ENCODE peak calls at places on chromosomes 16 and 17, in eight cellular contexts. One of them, this sample, is unnamed.

GRCh38 chr16:10592611-10593010 is 12.2 kb upstream of the EMP2 start:
- DNase-seq in nephron progenitor cell: no peak
- DNase-seq in GM10248: no peak
- DNase-seq in SK-N-SH: no peak
- DNase-seq in Calu3: no peak
- DNase-seq in body of pancreas: no peak
- DNase-seq in neural crest cell: no peak
- DNase-seq in WTC11: no peak
- DNase-seq in this sample: no peak

GRCh38 chr16:64621616-64622015 is 500.2 kb downstream of the CDH11 start:
- DNase-seq in Calu3: no peak
- DNase-seq in body of pancreas: no peak
- DNase-seq in GM10248: no peak
- DNase-seq in neural crest cell: no peak
- DNase-seq in nephron progenitor cell: no peak
- DNase-seq in SK-N-SH: no peak
- DNase-seq in WTC11: no peak
- DNase-seq in this sample: no peak

GRCh38 chr16:85185281-85185680 is 73.0 kb upstream of the CIBAR2 start:
- DNase-seq in Calu3: no peak
- DNase-seq in SK-N-SH: no peak
- DNase-seq in neural crest cell: no peak
- DNase-seq in nephron progenitor cell: no peak
- DNase-seq in body of pancreas: no peak
- DNase-seq in GM10248: no peak
- DNase-seq in WTC11: no peak
- DNase-seq in this sample: no peak

GRCh38 chr17:12277827-12278226 is 257.1 kb downstream of the MAP2K4 start:
- DNase-seq in WTC11: no peak
- DNase-seq in SK-N-SH: no peak
- DNase-seq in neural crest cell: no peak
- DNase-seq in Calu3: no peak
- DNase-seq in GM10248: no peak
- DNase-seq in body of pancreas: no peak
- DNase-seq in nephron progenitor cell: no peak
- DNase-seq in this sample: no peak

GRCh38 chr17:7774037-7774659 is 56.6 kb downstream of the DNAH2 start:
- DNase-seq in Calu3: peak
- DNase-seq in neural crest cell: no peak
- DNase-seq in SK-N-SH: no peak
- DNase-seq in nephron progenitor cell: no peak
- DNase-seq in GM10248: no peak
- DNase-seq in WTC11: no peak
- DNase-seq in body of pancreas: peak
- DNase-seq in this sample: no peak

GRCh38 chr16:21163576-21163975 is 5.1 kb downstream of the LDAF1 start:
- DNase-seq in GM10248: no peak
- DNase-seq in Calu3: no peak
- DNase-seq in nephron progenitor cell: no peak
- DNase-seq in neural crest cell: no peak
- DNase-seq in WTC11: no peak
- DNase-seq in body of pancreas: no peak
- DNase-seq in SK-N-SH: no peak
- DNase-seq in this sample: no peak

GRCh38 chr16:55478827-55479559 is at the start of gene MMP2:
- DNase-seq in Calu3: no peak
- DNase-seq in neural crest cell: peak
- DNase-seq in SK-N-SH: peak
- DNase-seq in GM10248: no peak
- DNase-seq in body of pancreas: no peak
- DNase-seq in WTC11: peak
- DNase-seq in nephron progenitor cell: peak
- DNase-seq in this sample: no peak

GRCh38 chr17:79979201-79979840 is 56.4 kb downstream of the TBC1D16 start:
- DNase-seq in body of pancreas: no peak
- DNase-seq in WTC11: peak
- DNase-seq in SK-N-SH: peak
- DNase-seq in Calu3: no peak
- DNase-seq in nephron progenitor cell: no peak
- DNase-seq in neural crest cell: no peak
- DNase-seq in GM10248: no peak
- DNase-seq in this sample: no peak

GRCh38 chr17:77508047-77508715 is 367.4 kb downstream of the SEC14L1 start:
- DNase-seq in neural crest cell: no peak
- DNase-seq in body of pancreas: no peak
- DNase-seq in Calu3: no peak
- DNase-seq in SK-N-SH: no peak
- DNase-seq in GM10248: no peak
- DNase-seq in WTC11: peak
- DNase-seq in nephron progenitor cell: no peak
- DNase-seq in this sample: no peak

GRCh38 chr16:53707671-53708070 is 3.7 kb downstream of the FTO start:
- DNase-seq in nephron progenitor cell: no peak
- DNase-seq in GM10248: no peak
- DNase-seq in SK-N-SH: no peak
- DNase-seq in WTC11: no peak
- DNase-seq in neural crest cell: no peak
- DNase-seq in body of pancreas: no peak
- DNase-seq in Calu3: no peak
- DNase-seq in this sample: no peak

GRCh38 chr17:49850772-49851386 is 3.0 kb upstream of the TAC4 start:
- DNase-seq in nephron progenitor cell: peak
- DNase-seq in GM10248: no peak
- DNase-seq in neural crest cell: no peak
- DNase-seq in SK-N-SH: peak
- DNase-seq in Calu3: peak
- DNase-seq in body of pancreas: no peak
- DNase-seq in WTC11: no peak
- DNase-seq in this sample: no peak

GRCh38 chr16:159136-159849 is 6.5 kb upstream of the HBM start:
- DNase-seq in nephron progenitor cell: no peak
- DNase-seq in Calu3: no peak
- DNase-seq in WTC11: no peak
- DNase-seq in neural crest cell: no peak
- DNase-seq in GM10248: no peak
- DNase-seq in body of pancreas: no peak
- DNase-seq in SK-N-SH: no peak
- DNase-seq in this sample: no peak

GRCh38 chr16:79599256-79599836 is 1.2 kb downstream of the MAF start:
- DNase-seq in SK-N-SH: peak
- DNase-seq in GM10248: peak
- DNase-seq in body of pancreas: peak
- DNase-seq in Calu3: peak
- DNase-seq in neural crest cell: peak
- DNase-seq in nephron progenitor cell: peak
- DNase-seq in WTC11: peak
- DNase-seq in this sample: peak

GRCh38 chr17:16406742-16407674 is 8.4 kb upstream of the TRPV2 start:
- DNase-seq in SK-N-SH: peak
- DNase-seq in Calu3: peak
- DNase-seq in neural crest cell: peak
- DNase-seq in nephron progenitor cell: peak
- DNase-seq in body of pancreas: no peak
- DNase-seq in WTC11: peak
- DNase-seq in GM10248: peak
- DNase-seq in this sample: peak

GRCh38 chr17:51228177-51228576 is 31.7 kb downstream of the MBTD1 start:
- DNase-seq in body of pancreas: no peak
- DNase-seq in GM10248: no peak
- DNase-seq in neural crest cell: no peak
- DNase-seq in WTC11: no peak
- DNase-seq in SK-N-SH: no peak
- DNase-seq in Calu3: no peak
- DNase-seq in nephron progenitor cell: no peak
- DNase-seq in this sample: no peak

GRCh38 chr17:33814852-33815251 is 440.2 kb upstream of the CCL2 start:
- DNase-seq in Calu3: no peak
- DNase-seq in SK-N-SH: no peak
- DNase-seq in nephron progenitor cell: no peak
- DNase-seq in GM10248: no peak
- DNase-seq in WTC11: no peak
- DNase-seq in neural crest cell: no peak
- DNase-seq in body of pancreas: no peak
- DNase-seq in this sample: no peak

GRCh38 chr17:46950997-46951621 is 27.9 kb downstream of the RPRML start:
- DNase-seq in GM10248: no peak
- DNase-seq in body of pancreas: no peak
- DNase-seq in WTC11: no peak
- DNase-seq in neural crest cell: no peak
- DNase-seq in nephron progenitor cell: no peak
- DNase-seq in Calu3: no peak
- DNase-seq in SK-N-SH: no peak
- DNase-seq in this sample: no peak

GRCh38 chr16:87740909-87741424 is 24.8 kb downstream of the KLHDC4 start:
- DNase-seq in body of pancreas: no peak
- DNase-seq in WTC11: no peak
- DNase-seq in SK-N-SH: no peak
- DNase-seq in GM10248: no peak
- DNase-seq in neural crest cell: no peak
- DNase-seq in nephron progenitor cell: no peak
- DNase-seq in Calu3: no peak
- DNase-seq in this sample: no peak

GRCh38 chr17:44775136-44775837 is 16.5 kb downstream of the ADAM11 start:
- DNase-seq in nephron progenitor cell: peak
- DNase-seq in WTC11: peak
- DNase-seq in neural crest cell: no peak
- DNase-seq in GM10248: peak
- DNase-seq in Calu3: no peak
- DNase-seq in body of pancreas: peak
- DNase-seq in SK-N-SH: peak
- DNase-seq in this sample: peak
- TF ChIP-seq CTCF in nephron progenitor cell: peak
- TF ChIP-seq CTCF in WTC11: no peak
- TF ChIP-seq CTCF in neural crest cell: peak
- TF ChIP-seq CTCF in GM10248: no peak
- TF ChIP-seq CTCF in Calu3: no peak
- TF ChIP-seq CTCF in body of pancreas: no peak
- TF ChIP-seq CTCF in SK-N-SH: no peak
- TF ChIP-seq CTCF in this sample: no peak

GRCh38 chr16:67170948-67171649 is 761 bp downstream of the NOL3 start:
- DNase-seq in SK-N-SH: no peak
- DNase-seq in nephron progenitor cell: no peak
- DNase-seq in neural crest cell: no peak
- DNase-seq in body of pancreas: no peak
- DNase-seq in WTC11: no peak
- DNase-seq in Calu3: no peak
- DNase-seq in GM10248: no peak
- DNase-seq in this sample: no peak

GRCh38 chr16:67170168-67170947 is at the start of gene NOL3:
- DNase-seq in WTC11: peak
- DNase-seq in GM10248: peak
- DNase-seq in neural crest cell: peak
- DNase-seq in body of pancreas: peak
- DNase-seq in nephron progenitor cell: peak
- DNase-seq in Calu3: peak
- DNase-seq in SK-N-SH: peak
- DNase-seq in this sample: peak

GRCh38 chr16:67169011-67169451 is 1.3 kb upstream of the NOL3 start:
- DNase-seq in nephron progenitor cell: no peak
- DNase-seq in WTC11: peak
- DNase-seq in Calu3: no peak
- DNase-seq in neural crest cell: no peak
- DNase-seq in GM10248: no peak
- DNase-seq in body of pancreas: no peak
- DNase-seq in SK-N-SH: no peak
- DNase-seq in this sample: no peak

GRCh38 chr16:67167588-67167987 is 2.8 kb upstream of the NOL3 start:
- DNase-seq in body of pancreas: no peak
- DNase-seq in WTC11: no peak
- DNase-seq in Calu3: no peak
- DNase-seq in SK-N-SH: no peak
- DNase-seq in neural crest cell: no peak
- DNase-seq in GM10248: no peak
- DNase-seq in nephron progenitor cell: no peak
- DNase-seq in this sample: no peak

DNA sequence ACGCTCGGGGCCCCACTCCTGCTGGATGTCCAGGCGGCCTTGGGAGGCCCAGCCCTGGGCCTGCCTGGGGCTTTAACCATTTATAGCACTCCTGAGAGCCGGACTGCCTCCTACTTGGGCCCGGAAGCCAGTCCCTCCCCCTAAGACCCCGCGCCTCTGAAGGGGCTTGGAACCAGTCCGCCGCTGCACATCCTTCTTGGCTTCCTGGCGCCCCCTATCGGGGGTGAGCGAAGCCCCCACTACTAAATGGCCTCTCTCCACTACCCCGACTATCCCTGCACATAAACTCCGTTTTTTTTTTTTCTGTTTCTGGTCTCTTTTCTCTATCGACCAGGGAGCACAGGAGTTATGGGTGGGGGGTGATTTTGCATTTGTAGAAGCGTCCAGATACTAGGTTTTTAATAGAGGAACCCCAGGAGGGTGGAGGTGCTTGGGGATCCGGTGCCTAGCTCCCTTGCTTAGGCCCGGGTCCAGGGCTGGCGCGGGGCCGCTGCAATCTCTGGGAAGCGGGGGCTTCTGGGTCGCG is 633 bp upstream of the NOL3 start:
- DNase-seq in GM10248: no peak
- DNase-seq in nephron progenitor cell: peak
- DNase-seq in body of pancreas: no peak
- DNase-seq in Calu3: peak
- DNase-seq in SK-N-SH: peak
- DNase-seq in neural crest cell: peak
- DNase-seq in WTC11: peak
- DNase-seq in this sample: no peak
- TF ChIP-seq CTCF in GM10248: peak
- TF ChIP-seq CTCF in nephron progenitor cell: peak
- TF ChIP-seq CTCF in body of pancreas: peak
- TF ChIP-seq CTCF in Calu3: peak
- TF ChIP-seq CTCF in SK-N-SH: peak
- TF ChIP-seq CTCF in neural crest cell: peak
- TF ChIP-seq CTCF in WTC11: peak
- TF ChIP-seq CTCF in this sample: peak

GRCh38 chr17:36749493-36749892 is 148.1 kb downstream of the MRM1 start:
- DNase-seq in GM10248: no peak
- DNase-seq in WTC11: no peak
- DNase-seq in neural crest cell: no peak
- DNase-seq in nephron progenitor cell: no peak
- DNase-seq in SK-N-SH: no peak
- DNase-seq in Calu3: no peak
- DNase-seq in body of pancreas: no peak
- DNase-seq in this sample: no peak
- TF ChIP-seq CTCF in GM10248: no peak
- TF ChIP-seq CTCF in WTC11: no peak
- TF ChIP-seq CTCF in neural crest cell: no peak
- TF ChIP-seq CTCF in nephron progenitor cell: no peak
- TF ChIP-seq CTCF in SK-N-SH: no peak
- TF ChIP-seq CTCF in Calu3: no peak
- TF ChIP-seq CTCF in body of pancreas: no peak
- TF ChIP-seq CTCF in this sample: no peak

DNA sequence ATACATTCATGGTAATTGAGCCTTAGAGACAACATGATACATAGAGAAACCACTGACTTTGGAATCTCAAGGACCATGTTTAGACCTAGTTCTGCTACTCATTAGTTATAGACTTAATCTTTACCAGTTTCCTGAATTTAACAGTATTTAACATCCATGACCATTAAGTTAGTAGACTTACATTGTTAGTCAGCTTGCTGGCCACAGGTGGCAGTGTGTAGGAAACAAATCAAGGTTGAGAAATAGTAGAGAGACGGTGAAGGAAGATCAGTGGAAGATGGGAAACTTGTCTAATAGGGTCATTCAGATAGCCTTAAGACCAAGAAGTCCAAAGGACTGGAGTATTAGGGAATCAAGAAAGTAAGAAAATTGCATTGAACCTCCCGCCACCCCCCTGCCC is 31.0 kb downstream of the OMG start:
- DNase-seq in nephron progenitor cell: no peak
- DNase-seq in SK-N-SH: no peak
- DNase-seq in body of pancreas: no peak
- DNase-seq in WTC11: no peak
- DNase-seq in GM10248: no peak
- DNase-seq in neural crest cell: no peak
- DNase-seq in Calu3: no peak
- DNase-seq in this sample: no peak
- TF ChIP-seq CTCF in nephron progenitor cell: peak
- TF ChIP-seq CTCF in SK-N-SH: peak
- TF ChIP-seq CTCF in body of pancreas: no peak
- TF ChIP-seq CTCF in WTC11: peak
- TF ChIP-seq CTCF in GM10248: peak
- TF ChIP-seq CTCF in neural crest cell: no peak
- TF ChIP-seq CTCF in Calu3: no peak
- TF ChIP-seq CTCF in this sample: no peak

This sample was measured in GM13977.